ENCODE peak calls at places on chromosomes 5 and 9, in seven cellular contexts. G is IMR-90, W is astrocyte, T is HFFc6, F is GM23338, Y is breast epithelium, K is fibroblast of pulmonary artery. C is an unnamed sample.

GRCh38 chr9:137321726-137322361 is 19.8 kb upstream of the NRARP start:
- DNase-seq in K (no peak), W (no peak), F (no peak), G (no peak), T (no peak), Y (no peak), C (peak)

GRCh38 chr5:150209020-150209635 is 19.3 kb downstream of the SLC6A7 start:
- DNase-seq in G (peak), Y (peak), T (peak), W (peak), F (no peak), K (peak), C (no peak)

GRCh38 chr5:6158974-6159863 is 219.1 kb downstream of the MED10 start:
- DNase-seq in Y (no peak), G (peak), W (peak), T (peak), K (peak), F (no peak), C (no peak)

GRCh38 chr5:82222597-82223574 is 55.3 kb downstream of the RPS23 start:
- DNase-seq in G (no peak), Y (no peak), T (peak), F (no peak), W (peak), K (peak), C (no peak)

GRCh38 chr5:58357121-58357520 is 102.8 kb downstream of the PLK2 start:
- DNase-seq in G (peak), Y (no peak), W (no peak), K (no peak), T (peak), F (no peak), C (no peak)

GRCh38 chr5:147081256-147081872 is 153.5 kb upstream of the STK32A start:
- DNase-seq in G (no peak), Y (no peak), F (no peak), W (peak), K (no peak), T (no peak), C (no peak)

GRCh38 chr5:92758552-92758951 is 822.5 kb downstream of the NR2F1-AS1 start:
- DNase-seq in T (peak), W (peak), G (peak), F (no peak), Y (no peak), K (peak), C (no peak)

GRCh38 chr5:12245429-12245828 is 341.2 kb upstream of the CTNND2 start:
- DNase-seq in T (no peak), K (no peak), F (no peak), G (no peak), W (peak), Y (no peak), C (no peak)

GRCh38 chr5:170287532-170287931 is 10.0 kb downstream of the LCP2 start:
- DNase-seq in F (no peak), T (no peak), W (no peak), G (no peak), Y (no peak), K (peak), C (no peak)

GRCh38 chr5:90888511-90889324 is 330.1 kb downstream of the ADGRV1 start:
- DNase-seq in T (no peak), K (peak), W (peak), G (peak), Y (no peak), F (no peak), C (no peak)

GRCh38 chr5:19625562-19625961 is 362.4 kb downstream of the CDH18 start:
- DNase-seq in W (no peak), K (no peak), F (no peak), Y (no peak), T (no peak), G (no peak), C (no peak)

GRCh38 chr9:16515207-16515606 is 355.3 kb downstream of the BNC2 start:
- DNase-seq in K (no peak), W (no peak), Y (no peak), T (no peak), F (peak), G (peak), C (no peak)

GRCh38 chr9:81535542-81536241 is 153.7 kb downstream of the TLE1 start:
- DNase-seq in T (no peak), W (peak), G (peak), Y (no peak), K (peak), F (no peak), C (no peak)

GRCh38 chr9:33765411-33765810 is 29.9 kb upstream of the PRSS3 start:
- DNase-seq in F (no peak), Y (no peak), G (peak), K (peak), T (peak), W (peak), C (no peak)

GRCh38 chr5:15550502-15551115 is 50.6 kb downstream of the FBXL7 start:
- DNase-seq in G (peak), K (peak), Y (no peak), W (no peak), F (peak), T (no peak), C (no peak)

GRCh38 chr5:149215478-149216042 is 56.1 kb upstream of the AFAP1L1 start:
- DNase-seq in Y (no peak), K (peak), G (peak), W (peak), F (no peak), T (peak), C (no peak)

DNA sequence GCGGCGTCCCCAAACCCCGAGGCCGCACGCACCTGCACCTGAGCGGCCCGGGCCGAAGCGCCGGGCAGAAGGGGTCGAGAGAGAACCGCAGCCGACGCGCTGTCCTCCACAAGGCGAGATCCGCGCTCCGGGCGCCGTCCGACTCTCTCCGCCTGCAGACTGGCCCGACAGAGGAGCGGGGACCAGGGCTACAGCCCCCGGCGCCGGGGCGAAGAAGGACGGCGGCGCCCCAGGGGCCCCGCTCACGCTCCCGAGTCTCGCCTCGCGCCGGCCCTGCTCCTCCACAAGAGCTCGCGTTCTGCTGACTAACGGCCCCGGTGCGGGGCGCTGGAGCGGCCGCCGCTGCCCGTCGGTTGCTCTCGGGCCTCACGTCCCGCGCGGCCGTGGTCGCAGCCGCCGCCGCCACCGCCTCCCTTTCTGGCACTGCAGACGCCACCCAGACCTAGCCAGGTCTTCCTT is 362 bp downstream of the ABHD17B start:
- DNase-seq in G (no peak), T (no peak), Y (no peak), W (no peak), K (no peak), F (no peak), C (no peak)
- TF ChIP-seq CTCF in G (no peak), T (peak), Y (no peak), W (no peak), K (no peak), F (no peak), C (no peak)

GRCh38 chr5:126610616-126611015 is 9.9 kb downstream of the PHAX start:
- DNase-seq in Y (no peak), K (no peak), T (no peak), F (no peak), G (no peak), W (no peak), C (no peak)

GRCh38 chr5:126614189-126614588 is 13.4 kb downstream of the PHAX start:
- DNase-seq in G (no peak), K (no peak), T (no peak), Y (no peak), W (no peak), F (no peak), C (no peak)

GRCh38 chr5:126619781-126620180 is 19.0 kb downstream of the PHAX start:
- DNase-seq in Y (no peak), W (peak), F (no peak), K (no peak), G (no peak), T (no peak), C (no peak)

GRCh38 chr5:126610163-126610562 is 9.4 kb downstream of the PHAX start:
- DNase-seq in T (no peak), G (no peak), K (no peak), W (no peak), F (no peak), Y (no peak), C (no peak)

DNA sequence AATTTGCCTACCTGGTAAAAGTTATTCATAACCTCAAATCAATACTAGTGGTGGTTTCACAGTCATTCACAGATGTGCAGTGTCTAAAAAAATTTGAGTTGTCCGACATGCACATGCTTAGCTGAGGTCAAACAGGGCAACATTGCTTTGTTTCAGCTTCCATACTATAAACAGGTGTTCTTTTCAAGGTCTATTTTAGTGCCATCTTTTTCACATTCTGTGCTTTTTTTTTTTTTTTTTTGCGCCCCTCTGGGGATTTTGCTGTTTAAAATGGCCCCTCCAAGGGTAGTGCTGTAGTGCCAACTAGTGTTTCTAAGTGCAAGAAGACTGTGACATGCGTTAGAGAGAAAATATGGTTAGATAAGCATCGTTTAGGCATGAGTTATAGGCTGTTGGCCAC is 14.5 kb downstream of the PHAX start:
- DNase-seq in F (no peak), G (no peak), T (no peak), W (no peak), K (no peak), Y (no peak), C (no peak)
- TF ChIP-seq CTCF in F (no peak), G (no peak), T (no peak), W (no peak), K (no peak), Y (no peak), C (no peak)

GRCh38 chr9:113823421-113823820 is 52.7 kb upstream of the ZNF618 start:
- DNase-seq in T (no peak), G (no peak), W (no peak), F (no peak), Y (no peak), K (no peak), C (no peak)

GRCh38 chr9:113822315-113822714 is 53.8 kb upstream of the ZNF618 start:
- DNase-seq in T (no peak), W (no peak), K (no peak), G (no peak), F (no peak), Y (no peak), C (no peak)

GRCh38 chr9:113817171-113817570 is 58.9 kb upstream of the ZNF618 start:
- DNase-seq in K (no peak), G (no peak), W (no peak), T (no peak), F (no peak), Y (no peak), C (no peak)

DNA sequence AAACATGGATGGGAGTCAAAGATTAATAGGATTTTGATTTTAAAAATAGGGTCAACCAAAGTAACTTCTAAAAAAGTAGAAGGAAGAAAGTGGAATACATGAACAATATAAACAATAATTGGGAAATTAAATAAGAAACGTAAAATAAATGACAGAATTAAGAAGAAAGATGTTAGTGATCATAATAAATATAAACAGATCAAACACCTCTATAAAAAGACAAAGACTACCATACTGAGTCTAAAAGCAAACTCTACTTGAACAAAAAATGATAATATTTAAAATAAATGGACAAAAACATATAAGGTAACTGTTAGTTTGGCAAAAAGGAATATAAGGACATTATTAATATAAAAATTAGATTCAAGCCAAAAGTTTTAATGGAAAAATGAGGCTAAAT is 57.7 kb upstream of the ZNF618 start:
- DNase-seq in W (no peak), K (no peak), F (no peak), Y (no peak), T (no peak), G (no peak), C (no peak)
- TF ChIP-seq CTCF in W (no peak), K (no peak), F (no peak), Y (no peak), T (no peak), G (no peak), C (no peak)

GRCh38 chr5:141850183-141850768 is 27.9 kb downstream of the PCDH1 start:
- DNase-seq in K (peak), W (no peak), G (peak), T (peak), Y (no peak), F (no peak), C (peak)
- TF ChIP-seq CTCF in K (no peak), W (no peak), G (no peak), T (no peak), Y (no peak), F (peak), C (no peak)

GRCh38 chr9:95182854-95183563 is 134.5 kb downstream of the FANCC start:
- DNase-seq in T (no peak), Y (no peak), K (peak), G (no peak), W (no peak), F (peak), C (no peak)
- TF ChIP-seq CTCF in T (no peak), Y (no peak), K (peak), G (peak), W (peak), F (peak), C (no peak)

GRCh38 chr5:67141644-67142043 is 55.0 kb downstream of the CD180 start:
- DNase-seq in T (no peak), W (no peak), G (no peak), F (no peak), Y (no peak), K (no peak), C (no peak)

GRCh38 chr5:67146574-67146973 is 50.0 kb downstream of the CD180 start:
- DNase-seq in W (no peak), G (peak), K (peak), F (no peak), T (no peak), Y (no peak), C (no peak)

GRCh38 chr5:67142816-67143215 is 53.8 kb downstream of the CD180 start:
- DNase-seq in K (no peak), T (no peak), G (no peak), F (no peak), W (no peak), Y (no peak), C (no peak)

GRCh38 chr5:67143549-67143948 is 53.0 kb downstream of the CD180 start:
- DNase-seq in K (no peak), Y (no peak), T (no peak), F (no peak), G (no peak), W (no peak), C (no peak)

GRCh38 chr5:67144183-67144639 is 52.4 kb downstream of the CD180 start:
- DNase-seq in G (no peak), T (no peak), K (no peak), W (no peak), Y (no peak), F (no peak), C (no peak)
- TF ChIP-seq CTCF in G (no peak), T (no peak), K (no peak), W (no peak), Y (no peak), F (no peak), C (no peak)

DNA sequence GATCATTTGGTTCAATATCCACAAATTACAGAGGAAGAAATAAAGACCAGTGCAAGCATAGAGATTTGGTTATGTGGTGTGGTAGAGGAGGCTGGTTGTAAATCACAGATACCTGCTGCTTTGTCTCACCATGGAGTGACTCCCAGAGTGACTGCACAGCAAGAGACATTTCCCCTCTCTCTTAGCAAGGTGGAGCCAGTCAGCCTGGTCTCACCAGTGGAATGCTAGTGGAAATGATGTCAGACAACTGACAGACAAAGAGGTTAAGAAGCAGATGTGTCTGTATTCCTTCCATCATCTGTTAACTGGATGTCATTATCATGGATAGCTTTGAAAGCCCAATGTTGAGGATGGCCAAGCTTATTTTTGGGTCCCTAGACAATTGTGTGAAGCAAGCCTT is 509.4 kb upstream of the SEMA6A start:
- DNase-seq in G (no peak), F (no peak), W (no peak), T (no peak), Y (no peak), K (no peak), C (no peak)
- TF ChIP-seq CTCF in G (no peak), F (no peak), W (no peak), T (no peak), Y (no peak), K (no peak), C (no peak)

GRCh38 chr9:132168851-132169250 is 7.0 kb downstream of the NTNG2 start:
- DNase-seq in T (no peak), F (no peak), K (no peak), Y (no peak), W (no peak), G (no peak), C (no peak)

GRCh38 chr9:132168347-132168746 is 6.5 kb downstream of the NTNG2 start:
- DNase-seq in F (no peak), W (peak), Y (no peak), G (peak), T (no peak), K (peak), C (no peak)

GRCh38 chr9:132164604-132165362 is 2.9 kb downstream of the NTNG2 start:
- DNase-seq in G (no peak), Y (no peak), F (no peak), T (peak), K (peak), W (no peak), C (no peak)

GRCh38 chr9:132167192-132167591 is 5.3 kb downstream of the NTNG2 start:
- DNase-seq in G (peak), F (no peak), T (no peak), W (no peak), K (no peak), Y (no peak), C (no peak)

GRCh38 chr9:132166599-132166998 is 4.7 kb downstream of the NTNG2 start:
- DNase-seq in Y (no peak), F (peak), W (no peak), K (no peak), G (no peak), T (no peak), C (no peak)
- TF ChIP-seq CTCF in Y (no peak), F (peak), W (peak), K (peak), G (peak), T (peak), C (no peak)

GRCh38 chr9:133333566-133333965 is 2.4 kb downstream of the SURF6 start:
- DNase-seq in G (no peak), K (no peak), Y (no peak), W (no peak), F (no peak), T (no peak), C (no peak)
- TF ChIP-seq CTCF in G (no peak), K (no peak), Y (no peak), W (no peak), F (no peak), T (peak), C (no peak)